ENCODE peak calls at places on chromosomes 2 and 18, in six cellular contexts. F is GM12892, R is suprapubic skin, P is IMR-90, D is body of pancreas, Q is A549. N is an unnamed sample.

GRCh38 chr2:210399440-210400041 is 77.0 kb downstream of the LANCL1 start:
- DNase-seq in R (no peak), F (no peak), Q (peak), P (peak), D (no peak), N (no peak)

GRCh38 chr2:58702302-58702696 is 461.2 kb upstream of the FANCL start:
- DNase-seq in P (peak), F (no peak), R (no peak), D (no peak), Q (no peak), N (no peak)

GRCh38 chr2:119230219-119230618 is 6.6 kb downstream of the STEAP3 start:
- DNase-seq in R (no peak), D (no peak), P (no peak), Q (no peak), F (no peak), N (no peak)

GRCh38 chr2:55175254-55176093 is 56.6 kb downstream of the CLHC1 start:
- DNase-seq in D (no peak), R (no peak), F (no peak), P (peak), Q (peak), N (peak)

GRCh38 chr2:26640331-26640745 is 828 bp downstream of the CIB4 start:
- DNase-seq in F (no peak), R (peak), D (peak), P (peak), Q (no peak), N (no peak)

GRCh38 chr18:32358075-32358474 is 112.6 kb downstream of the GAREM1 start:
- DNase-seq in P (no peak), F (no peak), R (no peak), Q (no peak), D (no peak), N (no peak)

GRCh38 chr2:100262555-100263320 is 59.6 kb downstream of the LONRF2 start:
- DNase-seq in D (peak), F (peak), R (peak), P (peak), Q (peak), N (peak)

GRCh38 chr2:125516496-125517109 is 1139.4 kb upstream of the GYPC start:
- DNase-seq in R (no peak), D (no peak), F (no peak), P (peak), Q (peak), N (peak)

GRCh38 chr2:10122500-10123280 is at the start of gene RRM2:
- DNase-seq in D (peak), P (peak), R (peak), F (peak), Q (peak), N (peak)

GRCh38 chr2:67564076-67564475 is 166.9 kb downstream of the ETAA1 start:
- DNase-seq in D (no peak), P (peak), Q (no peak), F (no peak), R (no peak), N (no peak)

GRCh38 chr2:18119883-18120282 is 241.4 kb downstream of the KCNS3 start:
- DNase-seq in D (peak), Q (no peak), F (no peak), R (no peak), P (peak), N (no peak)

GRCh38 chr18:41849632-41850031 is 105.4 kb upstream of the PIK3C3 start:
- DNase-seq in F (no peak), Q (no peak), R (no peak), D (no peak), P (no peak), N (no peak)

GRCh38 chr2:8544786-8545631 is 136.8 kb upstream of the ID2 start:
- DNase-seq in P (peak), D (no peak), Q (peak), F (peak), R (peak), N (peak)

GRCh38 chr18:74498712-74499629 is 2.8 kb downstream of the CNDP2 start:
- DNase-seq in Q (no peak), R (peak), F (no peak), P (no peak), D (peak), N (peak)

GRCh38 chr18:68233043-68233442 is 481.9 kb downstream of the TMX3 start:
- DNase-seq in D (no peak), Q (no peak), R (no peak), P (no peak), F (no peak), N (no peak)

GRCh38 chr2:143530753-143531152 is 401.5 kb downstream of the ARHGAP15 start:
- DNase-seq in Q (no peak), R (no peak), F (no peak), D (no peak), P (peak), N (no peak)

GRCh38 chr2:196234672-196235071 is 63.3 kb upstream of the STK17B start:
- DNase-seq in Q (no peak), D (no peak), F (no peak), P (peak), R (no peak), N (no peak)

GRCh38 chr2:154189963-154190362 is 318.2 kb downstream of the GALNT13 start:
- DNase-seq in R (no peak), Q (no peak), D (no peak), P (no peak), F (no peak), N (no peak)

GRCh38 chr2:118864207-118864606 is 16.8 kb upstream of the EN1 start:
- DNase-seq in Q (no peak), D (no peak), F (no peak), R (no peak), P (no peak), N (no peak)

GRCh38 chr2:70765507-70765906 is 2.5 kb downstream of the ADD2 start:
- DNase-seq in D (no peak), P (no peak), R (no peak), F (no peak), Q (no peak), N (no peak)

GRCh38 chr18:48540329-48541025 is 1.6 kb downstream of the CTIF start:
- DNase-seq in R (peak), D (peak), F (peak), Q (peak), P (peak), N (peak)

GRCh38 chr18:41155025-41155424 is 800.0 kb upstream of the PIK3C3 start:
- DNase-seq in Q (no peak), R (no peak), P (no peak), D (no peak), F (no peak), N (no peak)

GRCh38 chr2:38170733-38171132 is 94.8 kb upstream of the CYP1B1 start:
- DNase-seq in R (no peak), F (no peak), D (no peak), P (no peak), Q (no peak), N (no peak)

GRCh38 chr2:11746807-11747459 is 501 bp downstream of the LPIN1 start:
- DNase-seq in D (peak), F (no peak), Q (peak), P (peak), R (no peak), N (no peak)
- TF ChIP-seq POLR2A in D (no peak), F (no peak), Q (no peak), P (no peak), R (no peak), N (no peak)

DNA sequence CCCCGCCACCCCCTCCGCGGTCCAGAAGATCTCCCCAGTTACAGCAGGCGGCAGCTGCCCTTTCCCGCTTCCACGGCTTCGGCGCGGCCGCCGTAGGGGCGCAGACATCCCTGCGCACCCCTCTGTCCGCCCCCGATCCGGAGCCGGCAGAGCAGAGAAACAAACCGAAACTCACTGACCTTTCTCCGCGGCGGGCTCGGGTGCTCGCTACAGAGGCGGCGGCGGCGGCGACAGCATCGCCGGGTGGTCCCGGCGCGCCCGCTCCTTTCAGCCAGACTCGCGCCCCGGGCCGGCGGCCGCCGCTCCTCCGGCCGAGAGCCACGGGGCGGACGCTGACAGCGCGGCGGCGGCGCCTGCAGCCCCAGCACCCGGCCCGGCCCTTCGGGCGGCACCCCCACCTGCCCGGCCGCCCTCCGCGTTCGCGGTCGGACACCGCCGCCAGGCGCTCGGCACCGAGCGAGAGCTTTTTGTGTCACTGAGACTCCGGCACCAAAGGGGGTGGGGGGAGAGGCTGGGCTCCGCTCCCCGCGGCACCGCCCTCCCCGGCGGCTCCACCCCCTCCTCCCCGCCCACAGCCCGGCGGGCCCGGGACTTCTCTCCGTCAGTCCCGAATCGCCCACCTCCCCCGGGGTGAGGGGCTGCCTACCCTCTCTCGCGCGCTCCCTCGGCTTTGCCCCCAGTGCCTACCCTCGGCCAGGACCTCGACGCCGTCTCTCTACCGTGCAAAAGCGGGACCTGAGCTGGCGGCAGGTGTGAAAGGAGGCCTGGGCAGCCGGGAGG is 1.4 kb upstream of the RNF152 start:
- DNase-seq in D (peak), F (peak), R (peak), Q (peak), P (peak), N (peak)
- TF ChIP-seq POLR2A in D (peak), F (no peak), R (no peak), Q (no peak), P (peak), N (no peak)

DNA sequence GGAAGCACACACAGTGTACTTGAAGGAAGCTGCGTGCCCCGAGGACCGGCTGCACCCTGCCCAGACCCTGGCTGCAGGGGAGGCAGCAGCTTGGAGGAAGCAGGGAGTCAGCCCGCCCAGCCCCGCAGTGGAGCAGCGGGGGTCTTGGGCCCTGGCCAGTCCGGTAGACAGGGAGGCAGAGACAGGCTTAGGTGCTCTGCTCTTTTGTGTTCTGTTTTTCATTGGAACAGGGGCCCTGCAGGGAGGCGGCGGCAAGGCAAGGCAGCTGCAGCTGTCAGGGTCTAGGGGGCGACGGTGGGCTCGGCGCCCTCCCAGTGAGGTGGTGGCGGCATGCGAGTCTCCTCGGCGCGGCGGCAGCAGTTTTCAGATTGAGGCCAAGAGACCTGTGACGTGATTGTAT is 53.3 kb upstream of the TFCP2L1 start:
- DNase-seq in R (no peak), Q (no peak), P (no peak), F (no peak), D (no peak), N (no peak)
- TF ChIP-seq POLR2A in R (no peak), Q (no peak), P (no peak), F (no peak), D (no peak), N (no peak)

DNA sequence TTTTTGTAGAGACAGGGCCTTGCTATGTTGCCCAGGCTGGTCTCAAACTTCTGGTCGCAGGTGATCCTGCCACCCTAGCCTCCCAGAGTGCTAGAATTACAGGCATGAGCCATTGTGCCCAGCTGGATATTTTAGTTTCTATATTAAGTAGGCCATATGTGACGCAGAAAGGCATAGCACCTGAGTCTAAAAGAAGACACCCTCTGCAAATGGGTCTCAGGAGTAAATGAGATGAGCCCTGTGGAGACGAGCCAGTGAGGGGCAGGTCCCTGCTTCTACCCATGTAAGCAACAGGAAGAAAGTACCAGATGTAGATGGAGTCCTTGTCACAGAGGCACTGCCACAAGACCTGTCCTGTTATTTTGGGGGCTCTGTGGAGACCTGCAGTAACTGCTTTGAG is 322.4 kb downstream of the PTPRM start:
- DNase-seq in P (no peak), D (no peak), Q (no peak), R (no peak), F (no peak), N (no peak)
- TF ChIP-seq POLR2A in P (no peak), D (no peak), Q (no peak), R (no peak), F (no peak), N (no peak)

GRCh38 chr2:74535440-74535965 is 5.8 kb downstream of the HTRA2 start:
- DNase-seq in F (no peak), Q (no peak), R (no peak), P (no peak), D (no peak), N (no peak)

GRCh38 chr2:74532222-74532621 is 2.5 kb downstream of the HTRA2 start:
- DNase-seq in F (no peak), D (no peak), R (no peak), Q (peak), P (peak), N (no peak)

GRCh38 chr2:74534411-74534810 is 4.7 kb downstream of the HTRA2 start:
- DNase-seq in R (no peak), F (no peak), D (no peak), Q (no peak), P (no peak), N (no peak)

GRCh38 chr2:74531666-74532065 is 1.9 kb downstream of the HTRA2 start:
- DNase-seq in P (no peak), R (no peak), D (no peak), Q (no peak), F (no peak), N (no peak)

DNA sequence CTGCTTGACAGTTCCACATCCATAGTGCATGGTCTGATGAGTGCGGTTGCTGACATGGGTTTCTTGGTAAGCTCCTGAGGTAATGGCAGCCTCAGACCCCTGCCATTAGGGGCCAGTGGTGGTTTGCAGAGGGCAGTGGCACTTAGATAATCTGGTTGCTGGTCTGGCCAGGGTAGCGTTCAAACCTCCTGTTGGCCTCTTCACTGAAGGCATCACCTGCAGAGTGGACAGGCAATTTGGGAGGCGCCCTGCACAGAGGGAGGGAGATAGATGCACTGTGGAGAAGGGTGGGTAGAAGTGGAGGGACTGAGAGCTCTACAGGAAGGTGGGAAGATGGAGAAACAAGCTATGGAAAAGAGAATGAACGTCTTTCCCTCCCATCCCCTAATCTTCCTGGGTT is 3.7 kb downstream of the HTRA2 start:
- DNase-seq in D (no peak), F (no peak), R (no peak), Q (no peak), P (no peak), N (no peak)
- TF ChIP-seq POLR2A in D (no peak), F (peak), R (no peak), Q (no peak), P (no peak), N (peak)

DNA sequence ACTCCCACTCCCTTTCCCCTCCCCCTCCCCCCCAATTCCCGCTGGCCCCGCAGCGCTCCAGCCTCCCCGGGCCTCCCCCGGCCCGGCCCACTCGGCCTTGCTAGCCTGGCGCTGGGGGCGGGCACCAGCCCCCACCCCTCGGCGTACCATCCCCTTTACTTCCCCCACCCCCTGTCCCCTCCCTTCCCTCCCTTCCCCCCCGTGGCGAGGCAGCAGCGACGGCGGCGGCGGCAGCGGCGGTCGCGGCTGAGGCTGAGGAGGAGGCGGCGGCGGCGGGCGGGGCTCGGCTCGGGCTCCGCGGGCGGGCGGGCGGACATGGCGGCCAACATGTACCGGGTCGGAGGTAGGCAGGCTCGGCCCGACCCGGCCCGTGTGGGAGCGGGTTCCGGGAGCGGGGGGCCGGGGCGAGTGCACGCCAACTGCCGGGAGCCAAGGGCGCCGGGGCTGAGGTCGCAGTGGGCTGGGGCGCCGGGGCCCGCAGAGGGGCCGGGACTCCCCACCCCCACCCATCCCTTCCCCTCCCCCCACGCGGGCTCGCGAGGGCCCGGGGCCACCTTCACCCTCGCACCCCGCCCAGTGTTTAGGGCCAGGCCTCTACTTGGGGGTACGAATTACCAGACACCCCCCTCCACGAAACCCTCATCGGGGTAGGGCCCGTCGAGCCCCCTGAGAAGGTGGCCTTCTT is at the start of gene MTA3:
- DNase-seq in P (no peak), R (peak), D (peak), F (peak), Q (peak), N (peak)
- TF ChIP-seq POLR2A in P (no peak), R (no peak), D (no peak), F (no peak), Q (peak), N (no peak)

GRCh38 chr18:8912348-8913057 is 190.0 kb upstream of the NDUFV2 start:
- DNase-seq in R (no peak), F (peak), P (no peak), Q (no peak), D (no peak), N (peak)
- TF ChIP-seq POLR2A in R (no peak), F (no peak), P (no peak), Q (no peak), D (no peak), N (no peak)

GRCh38 chr2:112666764-112667122 is 21.0 kb downstream of the SLC20A1 start:
- DNase-seq in P (no peak), F (no peak), D (no peak), R (no peak), Q (no peak), N (no peak)
- TF ChIP-seq POLR2A in P (no peak), F (no peak), D (no peak), R (no peak), Q (no peak), N (no peak)

DNA sequence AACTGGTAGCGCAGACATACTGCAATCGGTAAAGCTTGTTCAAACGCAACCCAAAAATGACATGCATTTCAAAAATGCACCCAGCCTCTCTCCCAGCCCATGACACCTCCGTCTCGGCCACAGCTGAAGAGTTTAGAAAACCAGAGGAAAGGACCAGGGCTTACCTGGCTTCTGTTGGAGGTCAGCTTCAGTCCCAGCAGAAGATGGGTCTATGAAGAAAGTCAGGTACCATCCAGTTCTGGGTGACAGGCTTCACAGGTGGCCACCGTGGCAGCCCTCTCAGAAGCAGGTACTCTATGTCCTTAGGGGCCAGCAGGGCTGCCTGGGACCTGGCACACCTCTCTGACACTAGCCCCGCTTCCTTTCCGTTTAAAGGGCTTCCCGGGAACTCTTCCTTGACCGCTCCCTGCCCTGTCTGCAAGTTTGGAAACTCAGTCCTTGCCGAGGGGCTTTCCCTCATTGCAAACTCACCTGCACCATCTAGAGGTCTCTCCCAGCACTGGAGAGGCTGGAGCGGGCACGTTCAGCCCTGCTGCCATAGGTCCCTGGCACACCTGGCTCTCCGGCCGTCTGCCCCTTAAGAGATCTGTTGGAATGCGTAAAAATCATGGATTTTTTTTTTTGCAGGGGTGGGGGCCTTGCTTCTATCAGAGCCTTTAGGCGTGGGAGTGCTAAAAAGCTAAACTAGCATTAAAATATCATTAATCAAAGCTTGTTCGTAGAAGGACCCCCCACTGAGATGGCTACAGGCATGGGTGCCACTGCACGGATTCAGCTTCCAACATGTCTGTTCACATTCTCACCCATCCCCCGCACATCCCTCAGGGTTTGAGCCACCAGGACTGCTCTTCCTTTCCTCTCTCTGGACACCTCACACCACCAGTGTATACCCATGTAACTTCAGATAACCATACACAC is at the start of gene EDAR:
- DNase-seq in P (no peak), D (peak), R (no peak), F (peak), Q (peak), N (peak)
- TF ChIP-seq POLR2A in P (no peak), D (no peak), R (no peak), F (no peak), Q (no peak), N (no peak)

GRCh38 chr2:231514225-231514950 is 15.9 kb downstream of the NMUR1 start:
- DNase-seq in F (peak), P (peak), Q (peak), R (peak), D (peak), N (peak)
- TF ChIP-seq POLR2A in F (peak), P (peak), Q (peak), R (peak), D (peak), N (peak)

N was measured in GM12891.